ENCODE peak calls at places on chromosome 10, in nine cellular contexts. G is left lung, U is PC-9, Q is body of pancreas, I is adrenal gland, M is HCT116, A is GM23338, O is tibial artery, X is right lobe of liver. T is an unnamed sample.

GRCh38 chr10:49598986-49599385 is 11.1 kb upstream of the SLC18A3 start:
- DNase-seq in U (no peak), X (no peak), I (no peak), G (no peak), O (peak), M (no peak), Q (no peak), A (no peak), T (no peak)

GRCh38 chr10:75468612-75469011 is 37.2 kb downstream of the LRMDA start:
- DNase-seq in X (no peak), Q (no peak), O (peak), A (no peak), G (no peak), I (peak), M (no peak), U (no peak), T (no peak)

GRCh38 chr10:62044569-62044968 is 143.1 kb downstream of the ARID5B start:
- DNase-seq in I (no peak), G (no peak), O (no peak), A (no peak), M (no peak), Q (no peak), X (no peak), U (no peak), T (no peak)

GRCh38 chr10:49174926-49175500 is 13.2 kb downstream of the TMEM273 start:
- DNase-seq in I (no peak), U (peak), Q (no peak), A (no peak), M (no peak), X (no peak), O (no peak), G (no peak), T (no peak)

GRCh38 chr10:131261890-131262289 is 49.6 kb downstream of the TCERG1L start:
- DNase-seq in Q (no peak), I (no peak), A (no peak), X (no peak), M (no peak), G (no peak), O (peak), U (no peak), T (no peak)

GRCh38 chr10:13234172-13234571 is at the start of gene UCMA:
- DNase-seq in I (no peak), Q (no peak), X (no peak), G (no peak), U (no peak), O (no peak), A (peak), M (no peak), T (no peak)

GRCh38 chr10:44854693-44855350 is 56.3 kb upstream of the TMEM72 start:
- DNase-seq in X (no peak), U (no peak), A (no peak), G (no peak), Q (no peak), O (no peak), I (no peak), M (no peak), T (no peak)

GRCh38 chr10:3048114-3049019 is 19.0 kb upstream of the PFKP start:
- DNase-seq in G (no peak), Q (no peak), I (no peak), M (no peak), X (no peak), A (no peak), O (peak), U (no peak), T (peak)

GRCh38 chr10:77837248-77837924 is 89.2 kb downstream of the DLG5 start:
- DNase-seq in X (no peak), U (no peak), A (peak), O (no peak), Q (no peak), G (no peak), I (no peak), M (no peak), T (peak)

GRCh38 chr10:94088926-94089381 is 95.2 kb downstream of the PLCE1 start:
- DNase-seq in G (no peak), I (no peak), Q (no peak), X (no peak), M (no peak), O (no peak), A (no peak), U (no peak), T (peak)

GRCh38 chr10:3772349-3773222 is 12.4 kb downstream of the KLF6 start:
- DNase-seq in I (no peak), A (no peak), Q (no peak), G (no peak), O (no peak), X (no peak), U (no peak), M (no peak), T (peak)

GRCh38 chr10:51117794-51118193 is 43.5 kb downstream of the PRKG1 start:
- DNase-seq in G (no peak), M (no peak), X (no peak), I (no peak), A (no peak), O (no peak), Q (no peak), U (no peak), T (peak)

GRCh38 chr10:133214468-133215410 is 15.3 kb upstream of the UTF1 start:
- DNase-seq in U (no peak), I (no peak), M (no peak), O (no peak), Q (no peak), G (no peak), X (no peak), A (no peak), T (no peak)

GRCh38 chr10:116521424-116522305 is 24.1 kb upstream of the PNLIP start:
- DNase-seq in I (peak), X (no peak), M (peak), O (no peak), G (no peak), U (peak), A (peak), Q (peak), T (peak)

GRCh38 chr10:103445767-103446567 is 6.2 kb downstream of the CALHM2 start:
- DNase-seq in Q (peak), G (no peak), U (no peak), A (no peak), M (no peak), X (no peak), O (peak), I (peak), T (peak)

GRCh38 chr10:22466763-22467334 is 121.6 kb downstream of the SPAG6 start:
- DNase-seq in M (no peak), X (no peak), I (no peak), A (no peak), Q (no peak), U (no peak), O (no peak), G (no peak), T (no peak)

GRCh38 chr10:67288688-67289410 is 363.0 kb downstream of the LRRTM3 start:
- DNase-seq in G (no peak), A (no peak), O (no peak), I (peak), Q (no peak), U (no peak), M (no peak), X (peak), T (no peak)

GRCh38 chr10:15280462-15280861 is 90.6 kb downstream of the FAM171A1 start:
- DNase-seq in Q (no peak), X (no peak), G (no peak), M (no peak), O (no peak), I (no peak), A (no peak), U (no peak), T (peak)

GRCh38 chr10:326894-327635 is 191.8 kb downstream of the ZMYND11 start:
- DNase-seq in X (no peak), A (no peak), Q (no peak), G (no peak), M (no peak), O (no peak), I (peak), U (no peak), T (no peak)

GRCh38 chr10:15321431-15322321 is 49.4 kb downstream of the FAM171A1 start:
- DNase-seq in M (no peak), G (no peak), U (no peak), I (no peak), X (no peak), O (peak), A (no peak), Q (peak), T (peak)

GRCh38 chr10:112821663-112822062 is 128.4 kb upstream of the TCF7L2 start:
- DNase-seq in G (no peak), A (no peak), Q (no peak), U (no peak), O (no peak), M (no peak), X (peak), I (no peak), T (no peak)

GRCh38 chr10:100330128-100330527 is at the start of gene PKD2L1:
- DNase-seq in A (no peak), U (no peak), G (no peak), X (no peak), I (no peak), Q (no peak), O (no peak), M (no peak), T (no peak)

GRCh38 chr10:101007099-101007711 is 7.6 kb downstream of the LZTS2 start:
- DNase-seq in X (no peak), G (no peak), M (no peak), O (no peak), U (no peak), Q (no peak), A (no peak), I (no peak), T (no peak)

GRCh38 chr10:124329941-124330340 is 88.8 kb downstream of the OAT start:
- DNase-seq in A (no peak), Q (no peak), X (no peak), O (peak), I (no peak), G (no peak), U (no peak), M (no peak), T (no peak)

GRCh38 chr10:80537705-80538480 is at the start of gene SH2D4B:
- DNase-seq in O (peak), I (no peak), X (no peak), M (no peak), Q (no peak), U (no peak), G (no peak), A (no peak), T (no peak)

GRCh38 chr10:75399461-75400162 is 2.0 kb downstream of the ZNF503 start:
- DNase-seq in G (peak), A (peak), M (no peak), X (peak), I (peak), Q (peak), O (peak), U (peak), T (peak)

GRCh38 chr10:103180491-103180890 is 12.6 kb downstream of the NT5C2 start:
- DNase-seq in M (no peak), Q (no peak), I (no peak), A (no peak), U (no peak), O (no peak), G (no peak), X (no peak), T (no peak)

GRCh38 chr10:21257919-21258318 is 267.6 kb downstream of the SKIDA1 start:
- DNase-seq in A (no peak), U (no peak), O (no peak), I (no peak), M (no peak), Q (no peak), X (no peak), G (no peak), T (peak)

GRCh38 chr10:93198401-93199175 is 124.9 kb downstream of the CYP26A1 start:
- DNase-seq in U (no peak), X (no peak), A (peak), O (no peak), Q (no peak), M (no peak), G (peak), I (no peak), T (peak)

GRCh38 chr10:24723386-24723787 is 300 bp downstream of the ARHGAP21 start:
- DNase-seq in I (peak), O (no peak), X (no peak), A (no peak), Q (no peak), U (no peak), M (no peak), G (peak), T (peak)

GRCh38 chr10:70135046-70135445 is 2.4 kb upstream of the AIFM2 start:
- DNase-seq in A (no peak), X (no peak), U (no peak), O (peak), Q (no peak), G (no peak), M (no peak), I (no peak), T (no peak)

GRCh38 chr10:70131560-70131937 is 1.1 kb downstream of the AIFM2 start:
- DNase-seq in A (no peak), Q (no peak), I (no peak), U (peak), M (no peak), X (no peak), G (no peak), O (no peak), T (no peak)

GRCh38 chr10:70132098-70133029 is at the start of gene AIFM2:
- DNase-seq in M (peak), A (peak), I (peak), X (peak), U (peak), G (peak), O (peak), Q (peak), T (peak)

GRCh38 chr10:70126700-70127395 is 5.8 kb downstream of the AIFM2 start:
- DNase-seq in O (no peak), U (no peak), M (no peak), X (no peak), Q (no peak), G (no peak), I (no peak), A (no peak), T (no peak)

DNA sequence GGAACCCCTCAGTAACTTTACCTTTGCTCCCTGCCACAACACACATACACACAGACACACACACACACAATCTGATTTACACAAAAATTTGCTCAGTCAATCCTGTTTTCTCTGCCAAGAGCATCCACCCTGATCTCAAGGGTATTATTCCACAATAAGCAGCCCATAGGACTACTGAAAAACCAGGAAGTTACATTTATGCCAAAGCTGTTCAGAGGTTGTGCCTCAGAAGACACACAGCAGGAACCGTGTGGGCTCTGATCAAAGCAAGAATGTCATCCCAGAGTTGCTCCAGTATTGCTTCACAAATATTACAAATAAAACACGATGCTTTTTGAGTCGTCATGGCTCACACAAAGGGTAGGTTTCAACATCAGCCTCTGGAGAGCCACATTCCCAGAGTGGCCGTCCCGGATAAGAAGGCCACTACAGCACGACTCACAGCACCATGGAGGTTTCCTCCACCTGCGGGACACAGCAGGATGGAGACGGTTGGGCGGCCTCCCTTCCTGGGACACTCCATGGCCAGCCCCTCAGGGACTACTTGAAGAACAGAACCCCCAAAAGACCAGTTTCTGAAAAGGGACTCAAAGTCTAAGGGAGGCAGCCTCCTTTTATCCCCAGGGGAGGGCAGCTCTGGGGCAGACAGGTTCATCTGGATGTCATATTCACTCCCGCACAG is 1.6 kb downstream of the AIFM2 start:
- DNase-seq in U (peak), G (no peak), Q (no peak), O (no peak), M (no peak), I (peak), A (no peak), X (no peak), T (peak)
- H3K4me3 ChIP-seq in U (peak), G (no peak), Q (no peak), O (peak), M (peak), I (peak), A (no peak), X (peak), T (no peak)

GRCh38 chr10:72044417-72045041 is 43.8 kb downstream of the SPOCK2 start:
- DNase-seq in I (peak), A (no peak), Q (peak), U (peak), O (peak), X (no peak), M (no peak), G (no peak), T (no peak)
- TF ChIP-seq CTCF in I (peak), A (peak), Q (peak), U (peak), O (peak), X (peak), M (no peak), G (peak), T (peak)

GRCh38 chr10:10796774-10797415 is 220.8 kb upstream of the CELF2 start:
- DNase-seq in Q (no peak), X (no peak), M (no peak), U (no peak), I (no peak), O (no peak), A (peak), G (no peak), T (peak)
- H3K4me3 ChIP-seq in Q (no peak), X (no peak), M (no peak), U (no peak), I (no peak), O (peak), A (no peak), G (no peak), T (no peak)

GRCh38 chr10:96124230-96125141 is 5.6 kb upstream of the ZNF518A start:
- DNase-seq in A (peak), U (peak), G (peak), O (no peak), X (peak), I (peak), M (peak), Q (peak), T (peak)
- TF ChIP-seq CTCF in A (no peak), U (no peak), G (no peak), O (no peak), X (no peak), I (no peak), M (no peak), Q (no peak), T (no peak)

DNA sequence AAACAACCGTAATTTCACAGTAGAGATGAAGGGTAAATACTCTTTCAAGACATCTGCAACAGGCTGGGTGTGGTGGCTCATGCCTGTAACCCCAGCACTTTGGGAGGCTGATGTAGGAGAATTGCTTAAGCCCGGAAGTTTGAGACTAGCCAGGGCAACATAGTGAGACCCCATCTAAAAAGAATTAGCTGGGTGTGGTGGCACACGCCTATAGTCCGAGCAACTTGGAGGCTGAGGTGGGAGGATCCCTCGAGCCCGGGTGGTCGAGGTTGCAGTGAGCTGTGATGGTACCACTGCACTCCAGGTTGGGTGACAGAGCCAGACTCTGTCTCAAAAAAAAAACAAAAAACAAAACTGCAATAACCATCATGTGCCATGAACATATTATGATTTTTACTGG is 71.8 kb downstream of the PFKFB3 start:
- DNase-seq in A (no peak), U (no peak), X (no peak), Q (no peak), I (no peak), M (no peak), G (no peak), O (no peak), T (no peak)
- H3K4me3 ChIP-seq in A (no peak), U (peak), X (no peak), Q (no peak), I (no peak), M (peak), G (no peak), O (no peak), T (no peak)

GRCh38 chr10:34203966-34204630 is 611.0 kb downstream of the PARD3 start:
- DNase-seq in M (no peak), G (no peak), A (no peak), Q (no peak), U (no peak), X (no peak), O (no peak), I (no peak), T (no peak)

GRCh38 chr10:34207350-34207749 is 607.7 kb downstream of the PARD3 start:
- DNase-seq in A (no peak), X (no peak), M (no peak), I (no peak), U (no peak), G (no peak), Q (no peak), O (no peak), T (no peak)

GRCh38 chr10:34206602-34207268 is 608.4 kb downstream of the PARD3 start:
- DNase-seq in M (no peak), U (no peak), Q (no peak), X (no peak), I (no peak), G (no peak), A (no peak), O (no peak), T (no peak)

GRCh38 chr10:34205452-34205851 is 609.6 kb downstream of the PARD3 start:
- DNase-seq in O (no peak), U (no peak), G (no peak), I (no peak), X (no peak), A (no peak), M (no peak), Q (no peak), T (no peak)

GRCh38 chr10:34206078-34206477 is 609.0 kb downstream of the PARD3 start:
- DNase-seq in I (no peak), U (no peak), X (no peak), Q (no peak), M (no peak), A (no peak), G (no peak), O (no peak), T (no peak)
- TF ChIP-seq CTCF in I (no peak), U (no peak), X (no peak), Q (no peak), M (no peak), A (peak), G (no peak), O (no peak), T (no peak)